ENCODE peak calls at places on chromosomes 11 and 22, in six cellular contexts. N, B, X, I, P and O are unnamed samples.

GRCh38 chr11:122633219-122633829 is 22.2 kb upstream of the UBASH3B start:
- DNase-seq in I (no peak), X (peak; percentile 29), P (peak; percentile 69), B (peak; percentile 21), N (peak; percentile 71), O (no peak)

GRCh38 chr11:19311306-19312030 is 70.7 kb upstream of the E2F8 start:
- DNase-seq in X (no peak), N (peak; percentile 49), I (peak; percentile 66), B (peak; percentile 67), P (peak; percentile 51), O (peak; percentile 1)

GRCh38 chr11:38089728-38090127 is 1491.7 kb upstream of the RAG2 start:
- DNase-seq in P (peak; percentile 0), I (no peak), B (no peak), N (peak; percentile 81), X (no peak), O (no peak)

GRCh38 chr11:54558407-54558806 is 45.4 kb downstream of the OR4C46 start:
- DNase-seq in X (no peak), P (no peak), N (no peak), B (no peak), I (no peak), O (no peak)

GRCh38 chr22:23149743-23150238 is 4.5 kb downstream of the RAB36 start:
- DNase-seq in X (no peak), B (no peak), N (no peak), I (no peak), P (no peak), O (no peak)

GRCh38 chr22:38973289-38974169 is 8.6 kb upstream of the APOBEC3B start:
- DNase-seq in P (peak; percentile 41), X (peak; percentile 26), B (no peak), I (no peak), N (no peak), O (peak; percentile 0)

GRCh38 chr11:106585061-106585460 is 433.2 kb downstream of the GUCY1A2 start:
- DNase-seq in P (peak; percentile 6), I (no peak), X (no peak), B (no peak), N (peak; percentile 45), O (no peak)

GRCh38 chr11:76897233-76897632 is 36.5 kb downstream of the ACER3 start:
- DNase-seq in P (no peak), N (no peak), I (no peak), B (no peak), X (no peak), O (no peak)

GRCh38 chr11:24407733-24408132 is 89.1 kb upstream of the LUZP2 start:
- DNase-seq in I (no peak), B (no peak), P (no peak), X (no peak), N (no peak), O (no peak)

GRCh38 chr11:2166091-2166851 is 5.3 kb upstream of the INS start:
- DNase-seq in I (no peak), B (no peak), N (no peak), X (peak; percentile 29), P (peak; percentile 42), O (no peak)

GRCh38 chr11:2165571-2165970 is 4.6 kb upstream of the INS start:
- DNase-seq in I (no peak), X (no peak), B (no peak), P (no peak), N (no peak), O (no peak)

GRCh38 chr11:2168286-2169000 is 3.2 kb downstream of the TH start:
- DNase-seq in I (no peak), X (no peak), P (no peak), N (no peak), B (no peak), O (no peak)

GRCh38 chr11:2169001-2169370 is 2.6 kb downstream of the TH start:
- DNase-seq in N (no peak), P (no peak), I (no peak), B (no peak), X (no peak), O (no peak)

DNA sequence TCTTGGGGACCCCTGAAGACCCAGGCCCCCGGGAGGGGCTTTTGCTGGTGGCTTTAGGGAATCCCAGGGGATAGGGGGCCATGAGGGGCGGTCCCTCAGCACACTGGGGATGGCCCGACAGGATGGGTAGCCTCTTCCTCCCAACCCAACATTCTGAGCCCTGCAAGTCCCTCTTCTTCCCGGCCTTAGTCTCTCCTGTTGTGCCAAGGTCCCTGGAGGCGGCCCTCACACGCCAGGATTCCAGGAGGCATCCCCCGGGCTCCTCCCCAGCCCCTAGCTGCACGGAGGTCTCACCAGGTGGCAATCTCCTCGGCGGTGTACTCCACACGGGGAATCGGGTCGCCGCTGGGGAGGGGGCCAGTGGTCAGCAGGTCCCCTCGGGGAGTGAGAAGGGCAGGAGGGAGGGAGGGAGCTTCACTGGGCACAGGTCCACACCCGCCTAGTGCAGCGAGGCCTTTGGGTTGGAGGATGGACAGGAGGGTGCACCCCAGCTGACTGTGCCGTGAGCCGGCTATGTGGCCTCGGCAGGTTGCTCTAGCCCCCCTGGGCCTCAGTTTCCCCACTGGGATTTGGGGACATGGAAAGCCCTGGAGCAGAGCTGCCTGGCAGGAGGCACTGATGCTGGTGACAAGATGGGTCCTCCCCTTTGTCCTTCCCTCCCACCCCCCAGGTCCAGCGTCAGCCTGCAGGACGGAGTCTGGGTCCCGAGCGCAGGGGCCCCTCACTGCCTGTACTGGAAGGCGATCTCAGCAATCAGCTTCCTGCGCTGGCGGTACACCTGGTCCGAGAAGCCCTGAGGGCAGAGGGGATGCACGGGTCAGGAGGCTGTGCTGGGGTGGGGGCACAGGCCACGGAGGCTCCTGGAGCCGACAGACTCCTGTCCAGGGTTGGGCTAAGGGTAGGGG is 4.2 kb downstream of the TH start:
- DNase-seq in I (no peak), B (no peak), N (no peak), X (no peak), P (no peak), O (no peak)
- H3K4me3 ChIP-seq in I (no peak overlapping the region), B (no peak overlapping the region), N (no peak overlapping the region), X (no peak overlapping the region), P (no peak overlapping the region), O (no peak overlapping the region)

GRCh38 chr11:88164806-88165205 is 10.4 kb downstream of the RAB38 start:
- DNase-seq in P (no peak), X (no peak), N (no peak), B (no peak), I (no peak), O (no peak)
- H3K4me3 ChIP-seq in P (no peak overlapping the region), X (no peak overlapping the region), N (no peak overlapping the region), B (no peak overlapping the region), I (no peak overlapping the region), O (no peak overlapping the region)

DNA sequence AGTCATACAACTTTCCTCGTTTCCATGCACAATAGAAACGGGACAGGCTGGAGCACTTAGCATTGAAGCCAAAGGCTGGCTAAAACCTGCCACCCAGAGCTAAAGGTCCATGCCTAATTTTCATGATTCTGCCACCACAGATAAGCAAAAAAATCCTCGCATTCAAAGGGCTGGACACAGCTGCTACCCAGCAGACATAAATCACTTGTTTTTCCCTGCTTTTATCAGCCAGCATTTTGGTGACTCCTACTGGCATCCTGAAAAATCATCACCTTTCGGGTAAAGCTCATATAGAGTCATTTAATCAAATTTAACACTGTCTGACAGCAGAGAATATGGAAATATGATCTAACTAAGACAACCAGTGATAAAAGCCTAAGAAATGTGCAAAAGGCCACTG is 37.9 kb downstream of the ALG9 start:
- DNase-seq in B (no peak), P (no peak), I (no peak), X (no peak), N (peak; percentile 3), O (no peak)
- H3K4me3 ChIP-seq in B (no peak overlapping the region), P (no peak overlapping the region), I (no peak overlapping the region), X (no peak overlapping the region), N (no peak overlapping the region), O (no peak overlapping the region)

DNA sequence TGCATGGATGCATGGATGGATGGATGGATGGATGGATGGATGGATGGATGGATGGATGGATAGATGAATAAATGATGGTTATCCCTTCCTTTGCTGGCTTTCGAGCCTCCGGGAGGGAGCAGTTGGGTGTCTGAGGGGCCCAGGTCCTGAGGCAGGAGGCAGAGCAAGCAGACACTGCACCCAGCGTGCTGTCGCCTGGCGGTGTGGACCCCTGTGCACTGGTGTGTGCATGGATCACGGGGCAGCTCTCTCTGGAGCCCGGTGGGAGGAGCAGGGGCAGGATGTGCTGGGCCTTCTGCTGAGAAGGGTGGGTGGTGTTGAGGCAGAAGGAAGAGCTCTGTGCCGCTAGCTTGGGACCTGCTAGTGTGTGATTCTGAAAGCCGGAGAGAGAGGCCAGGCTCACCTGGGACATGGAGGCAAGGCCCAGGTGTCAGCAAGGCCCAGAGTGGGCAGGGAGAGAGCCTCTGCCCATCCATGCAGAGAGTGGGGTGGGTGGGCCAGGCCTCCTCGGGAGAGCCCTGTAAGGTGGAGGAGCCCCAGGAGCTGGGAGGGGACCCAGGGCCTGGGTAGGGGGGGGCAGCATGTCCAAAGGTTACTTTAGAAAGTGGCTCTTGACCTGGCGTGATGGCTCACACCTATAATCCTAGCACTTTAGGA is 254.4 kb downstream of the BRD1 start:
- DNase-seq in I (no peak), X (no peak), B (no peak), P (no peak), N (no peak), O (no peak)
- H3K4me3 ChIP-seq in I (no peak overlapping the region), X (no peak overlapping the region), B (no peak overlapping the region), P (no peak overlapping the region), N (no peak overlapping the region), O (no peak overlapping the region)

GRCh38 chr11:65434057-65434666 is 11.6 kb downstream of the NEAT1 start:
- DNase-seq in B (no peak), N (no peak), P (peak; percentile 26), X (no peak), I (no peak), O (no peak)
- H3K4me3 ChIP-seq in B (no peak overlapping the region), N (peak overlapping the region; percentile 26), P (no peak overlapping the region), X (peak overlapping the region; percentile 2), I (no peak overlapping the region), O (no peak overlapping the region)

GRCh38 chr22:46061124-46061410 is 84.1 kb upstream of the WNT7B start:
- DNase-seq in P (no peak), X (no peak), I (no peak), B (no peak), N (no peak), O (no peak)

GRCh38 chr22:46060292-46061123 is 83.5 kb upstream of the WNT7B start:
- DNase-seq in I (peak; percentile 13), B (no peak), P (no peak), N (no peak), X (no peak), O (no peak)

GRCh38 chr22:46062232-46062615 is 85.3 kb upstream of the WNT7B start:
- DNase-seq in I (no peak), B (no peak), N (no peak), P (no peak), X (no peak), O (no peak)

GRCh38 chr22:46062971-46063631 is 86.1 kb upstream of the WNT7B start:
- DNase-seq in X (no peak), B (no peak), N (no peak), I (peak; percentile 11), P (no peak), O (no peak)

GRCh38 chr22:46061431-46062231 is 84.7 kb upstream of the WNT7B start:
- DNase-seq in N (no peak), I (peak; percentile 19), P (no peak), X (no peak), B (no peak), O (no peak)
- H3K4me3 ChIP-seq in N (no peak overlapping the region), I (peak overlapping the region; percentile 49), P (no peak overlapping the region), X (no peak overlapping the region), B (no peak overlapping the region), O (peak overlapping the region; percentile 59)

GRCh38 chr22:46428171-46428570 is 92.7 kb downstream of the TRMU start:
- DNase-seq in P (no peak), N (no peak), I (no peak), B (no peak), X (no peak), O (no peak)
- H3K4me3 ChIP-seq in P (no peak overlapping the region), N (no peak overlapping the region), I (no peak overlapping the region), B (no peak overlapping the region), X (no peak overlapping the region), O (no peak overlapping the region)